ENCODE peak calls at places on chromosome X, in six cellular contexts. H, I, Q, U, J and B are unnamed samples. For H3K4me1, the result is how much of the 10 kb centered on the place peaks cover.

GRCh38 chrX:8433296-8434094 is 31.1 kb upstream of the VCX3B start:
- DNase-seq in H (no peak), I (no peak), Q (no peak), U (no peak), J (no peak), B (no peak)

GRCh38 chrX:1476682-1477081 is 24.0 kb upstream of the ASMTL start:
- DNase-seq in H (no peak), I (no peak), Q (no peak), U (no peak), J (no peak), B (no peak)

GRCh38 chrX:4925911-4926310 is 1212.5 kb upstream of the PRKX start:
- DNase-seq in H (no peak), I (no peak), Q (no peak), U (no peak), J (no peak), B (no peak)

GRCh38 chrX:136220535-136220934 is 30.7 kb downstream of the MAP7D3 start:
- DNase-seq in H (no peak), I (no peak), Q (no peak), U (no peak), J (no peak), B (no peak)

GRCh38 chrX:101462892-101463291 is 22.4 kb upstream of the ARMCX4 start:
- DNase-seq in H (peak), I (no peak), Q (no peak), U (no peak), J (peak), B (no peak)

GRCh38 chrX:74521961-74522833 is 92.2 kb downstream of the RLIM start:
- DNase-seq in H (no peak), I (no peak), Q (no peak), U (no peak), J (no peak), B (no peak)

GRCh38 chrX:480861-481417 is 94.2 kb upstream of the PPP2R3B start:
- DNase-seq in H (no peak), I (no peak), Q (no peak), U (no peak), J (no peak), B (no peak)

GRCh38 chrX:17812763-17813162 is 48.3 kb downstream of the RAI2 start:
- DNase-seq in H (no peak), I (no peak), Q (no peak), U (no peak), J (peak), B (no peak)

GRCh38 chrX:33434256-33435092 is 223.1 kb upstream of the DMD start:
- DNase-seq in H (peak), I (no peak), Q (peak), U (peak), J (peak), B (no peak)

GRCh38 chrX:55778322-55778721 is 60.8 kb downstream of the RRAGB start:
- DNase-seq in H (no peak), I (no peak), Q (no peak), U (no peak), J (no peak), B (no peak)

GRCh38 chrX:77771601-77772000 is 14.4 kb downstream of the ATRX start:
- DNase-seq in H (no peak), I (no peak), Q (no peak), U (no peak), J (no peak), B (no peak)

GRCh38 chrX:19991350-19991718 is 473 bp upstream of the BCLAF3 start:
- DNase-seq in H (no peak), I (no peak), Q (no peak), U (no peak), J (peak), B (no peak)

GRCh38 chrX:79161655-79162054 is 17.2 kb downstream of the GPR174 start:
- DNase-seq in H (no peak), I (no peak), Q (no peak), U (no peak), J (peak), B (no peak)

GRCh38 chrX:44440006-44440405 is 96.5 kb upstream of the EFHC2 start:
- DNase-seq in H (no peak), I (no peak), Q (no peak), U (no peak), J (no peak), B (no peak)

GRCh38 chrX:134999469-134999868 is 8.7 kb downstream of the SMIM10 start:
- DNase-seq in H (no peak), I (no peak), Q (no peak), U (no peak), J (peak), B (no peak)

GRCh38 chrX:2549874-2550273 is 49.1 kb upstream of the DHRSX start:
- DNase-seq in H (no peak), I (no peak), Q (no peak), U (no peak), J (no peak), B (no peak)

GRCh38 chrX:75609361-75609760 is 86.5 kb upstream of the ZDHHC15 start:
- DNase-seq in H (no peak), I (no peak), Q (no peak), U (no peak), J (no peak), B (no peak)

GRCh38 chrX:133415276-133416105 is at the start of gene GPC4:
- DNase-seq in H (peak), I (peak), Q (peak), U (peak), J (no peak), B (peak)

GRCh38 chrX:104151037-104151436 is 5.8 kb downstream of the SLC25A53 start:
- DNase-seq in H (no peak), I (no peak), Q (no peak), U (no peak), J (no peak), B (no peak)

GRCh38 chrX:46838974-46839480 is 2.2 kb downstream of the RP2 start:
- DNase-seq in H (no peak), I (no peak), Q (no peak), U (no peak), J (no peak), B (no peak)

GRCh38 chrX:137427061-137427778 is 138.7 kb upstream of the ZIC3 start:
- DNase-seq in H (no peak), I (no peak), Q (no peak), U (no peak), J (no peak), B (no peak)

GRCh38 chrX:147803948-147804347 is 107.8 kb upstream of the FMR1 start:
- DNase-seq in H (no peak), I (no peak), Q (no peak), U (no peak), J (peak), B (no peak)

GRCh38 chrX:137362583-137362982 is 203.3 kb upstream of the ZIC3 start:
- DNase-seq in H (no peak), I (no peak), Q (no peak), U (no peak), J (no peak), B (no peak)

GRCh38 chrX:25017667-25018247 is 2.0 kb upstream of the ARX start:
- DNase-seq in H (no peak), I (peak), Q (no peak), U (no peak), J (no peak), B (no peak)

GRCh38 chrX:21658746-21659145 is 616 bp upstream of the KLHL34 start:
- DNase-seq in H (no peak), I (peak), Q (no peak), U (no peak), J (no peak), B (no peak)

GRCh38 chrX:18789916-18790315 is 82.5 kb downstream of the PPEF1 start:
- DNase-seq in H (no peak), I (no peak), Q (no peak), U (no peak), J (no peak), B (no peak)

GRCh38 chrX:47193475-47194241 is at the start of gene UBA1:
- DNase-seq in H (peak), I (peak), Q (peak), U (peak), J (peak), B (peak)

GRCh38 chrX:94751611-94752010 is 1077.6 kb downstream of the FAM133A start:
- DNase-seq in H (no peak), I (no peak), Q (no peak), U (no peak), J (no peak), B (no peak)

GRCh38 chrX:36422368-36422767 is 502.8 kb downstream of the CFAP47 start:
- DNase-seq in H (no peak), I (no peak), Q (no peak), U (no peak), J (no peak), B (no peak)

GRCh38 chrX:12967711-12968465 is 7.0 kb upstream of the TMSB4X start:
- DNase-seq in H (no peak), I (no peak), Q (no peak), U (no peak), J (no peak), B (no peak)

GRCh38 chrX:10634681-10635161 is 14.3 kb upstream of the MID1 start:
- DNase-seq in H (no peak), I (no peak), Q (no peak), U (no peak), J (no peak), B (no peak)

GRCh38 chrX:155031657-155032056 is 5.0 kb downstream of the FUNDC2 start:
- DNase-seq in H (no peak), I (no peak), Q (no peak), U (no peak), J (no peak), B (no peak)
- H3K4me3 ChIP-seq in H (no peak), I (no peak), Q (no peak), U (no peak), J (no peak), B (no peak)

DNA sequence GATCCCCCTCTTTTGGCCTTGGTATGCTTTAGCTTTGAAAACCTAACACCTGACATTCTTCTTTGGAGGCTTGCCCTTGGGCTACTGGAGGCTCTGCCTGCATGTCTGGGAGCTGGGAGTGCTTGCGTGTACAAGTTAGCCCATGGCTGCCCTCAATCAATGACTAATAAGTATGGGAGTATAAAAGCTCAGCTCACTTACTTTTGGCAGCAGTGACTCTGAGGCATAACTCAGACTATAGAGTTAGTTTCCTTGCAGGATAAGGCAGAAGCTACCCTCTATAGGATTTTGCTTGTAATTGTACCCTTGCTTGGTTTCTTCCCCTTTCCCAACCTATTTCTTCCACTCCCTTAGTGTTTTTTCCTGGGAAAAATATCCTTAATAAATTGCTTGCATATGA is 247.9 kb downstream of the PPP1R2C start:
- DNase-seq in H (no peak), I (no peak), Q (no peak), U (no peak), J (no peak), B (no peak)
- TF ChIP-seq CTCF in H (no peak), I (no peak), Q (no peak), U (no peak), J (no peak), B (no peak)

DNA sequence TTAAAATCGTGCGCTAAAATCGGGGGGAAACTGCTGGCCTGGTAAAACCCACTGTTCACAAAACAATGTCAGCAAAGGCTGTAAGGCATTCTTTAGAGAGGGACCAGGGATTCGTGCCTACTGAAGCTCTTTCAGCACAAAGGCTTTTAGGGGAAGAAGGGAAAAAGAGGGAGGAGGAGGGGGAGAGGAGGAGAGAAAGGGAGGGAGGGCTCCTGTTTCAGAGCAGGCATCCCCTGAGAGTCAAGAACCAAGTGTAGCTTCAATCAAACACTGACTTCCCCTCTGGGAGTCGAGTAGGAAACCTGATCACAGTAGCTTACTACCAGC is 9.5 kb downstream of the BCOR start:
- DNase-seq in H (no peak), I (no peak), Q (no peak), U (no peak), J (no peak), B (no peak)
- H3K4me1 ChIP-seq in H (under half), I (under half), Q (under half), U (half or more), J (half or more), B (under half)

GRCh38 chrX:70292788-70293187 is 2.9 kb downstream of the KIF4A start:
- DNase-seq in H (no peak), I (no peak), Q (no peak), U (no peak), J (no peak), B (no peak)
- H3K4me3 ChIP-seq in H (no peak), I (no peak), Q (no peak), U (no peak), J (peak), B (no peak)

GRCh38 chrX:117996408-117996807 is 120.2 kb downstream of the KLHL13 start:
- DNase-seq in H (no peak), I (no peak), Q (no peak), U (no peak), J (no peak), B (no peak)
- TF ChIP-seq CTCF in H (no peak), I (no peak), Q (no peak), U (no peak), J (no peak), B (no peak)

DNA sequence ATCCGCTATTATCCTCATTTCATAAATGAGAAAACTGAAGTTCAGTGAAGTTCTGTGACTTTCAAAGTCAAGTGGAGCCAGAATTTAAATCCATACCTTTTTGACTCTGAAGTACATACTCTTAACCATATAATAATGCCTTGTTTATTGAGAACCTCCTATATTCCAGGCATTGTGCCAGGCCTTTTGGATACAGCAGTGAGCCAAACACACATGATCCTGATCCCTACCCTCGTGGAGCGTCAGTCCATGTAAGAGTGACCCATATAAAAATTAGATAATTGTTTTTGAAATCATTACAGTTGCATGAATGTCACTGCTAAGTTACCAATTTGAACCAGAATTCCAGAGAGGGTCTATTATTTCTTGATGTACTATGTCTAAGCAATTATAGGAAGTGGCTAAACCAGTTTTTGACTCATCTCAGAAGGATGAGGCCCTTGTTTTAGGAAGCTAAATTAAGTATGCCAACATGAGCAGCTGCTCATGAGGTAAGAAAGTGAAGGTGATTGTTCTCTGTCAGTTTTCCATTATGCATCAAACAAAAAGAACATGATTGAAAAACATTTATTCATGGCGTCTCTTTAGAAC is 289.5 kb downstream of the GLUD2 start:
- DNase-seq in H (no peak), I (no peak), Q (no peak), U (no peak), J (no peak), B (no peak)
- H3K4me1 ChIP-seq in H (under half), I (under half), Q (under half), U (under half), J (under half), B (under half)

GRCh38 chrX:153374426-153374825 is 26.7 kb downstream of the PNMA6E start:
- DNase-seq in H (no peak), I (no peak), Q (no peak), U (no peak), J (peak), B (no peak)

GRCh38 chrX:153366878-153367538 is 33.1 kb downstream of the ZNF275 start:
- DNase-seq in H (no peak), I (no peak), Q (no peak), U (no peak), J (no peak), B (no peak)

GRCh38 chrX:153372949-153373348 is 28.2 kb downstream of the PNMA6E start:
- DNase-seq in H (no peak), I (no peak), Q (no peak), U (no peak), J (no peak), B (no peak)

GRCh38 chrX:153370293-153371055 is 30.7 kb downstream of the PNMA6E start:
- DNase-seq in H (no peak), I (no peak), Q (no peak), U (no peak), J (no peak), B (no peak)

GRCh38 chrX:153371256-153371655 is 29.9 kb downstream of the PNMA6E start:
- DNase-seq in H (no peak), I (no peak), Q (no peak), U (no peak), J (no peak), B (no peak)
- H3K4me3 ChIP-seq in H (no peak), I (no peak), Q (no peak), U (no peak), J (no peak), B (no peak)

GRCh38 chrX:51641421-51642021 is 22.8 kb upstream of the CENPVL3 start:
- DNase-seq in H (no peak), I (no peak), Q (no peak), U (no peak), J (peak), B (no peak)
- TF ChIP-seq CTCF in H (no peak), I (peak), Q (no peak), U (no peak), J (peak), B (peak)